ENCODE peak calls at places on chromosome 11, in six cellular contexts. G, L, X, K, D and M are unnamed samples.
A peak's percentile ranks its signal among the peaks of the same experiment; 100 is the strongest.

GRCh38 chr11:14378171-14378570 is 19.2 kb upstream of the RRAS2 start:
- DNase-seq in D (no peak), X (no peak), K (no peak), L (no peak), G (no peak), M (no peak)

GRCh38 chr11:121113611-121114010 is 12.6 kb downstream of the TECTA start:
- DNase-seq in G (no peak), K (no peak), X (no peak), D (no peak), L (no peak), M (no peak)

GRCh38 chr11:35305670-35306382 is 113.5 kb downstream of the SLC1A2 start:
- DNase-seq in X (peak; percentile 55), G (peak; percentile 38), K (no peak), D (peak; percentile 17), L (no peak), M (no peak)

GRCh38 chr11:115736146-115736545 is 231.9 kb upstream of the CADM1 start:
- DNase-seq in D (no peak), K (no peak), L (no peak), G (no peak), X (no peak), M (no peak)

GRCh38 chr11:78156081-78156844 is 16.8 kb upstream of the ALG8 start:
- DNase-seq in X (no peak), G (no peak), K (no peak), D (no peak), L (no peak), M (no peak)

GRCh38 chr11:128336203-128336602 is 251.2 kb downstream of the ETS1 start:
- DNase-seq in K (no peak), G (peak; percentile 69), X (no peak), D (peak; percentile 38), L (no peak), M (no peak)

GRCh38 chr11:115164774-115165173 is 339.4 kb downstream of the CADM1 start:
- DNase-seq in D (peak; percentile 25), X (no peak), K (no peak), L (no peak), G (no peak), M (no peak)

GRCh38 chr11:88318017-88318416 is 19.5 kb downstream of the CTSC start:
- DNase-seq in K (no peak), X (no peak), L (no peak), G (no peak), D (no peak), M (no peak)

GRCh38 chr11:17779861-17780594 is 45.4 kb downstream of the KCNC1 start:
- DNase-seq in X (no peak), K (peak; percentile 67), D (no peak), L (no peak), G (no peak), M (no peak)

GRCh38 chr11:66981976-66982578 is 7.0 kb downstream of the C11orf86 start:
- DNase-seq in X (peak; percentile 80), K (peak; percentile 81), G (peak; percentile 92), D (peak; percentile 62), L (peak; percentile 78), M (peak; percentile 76)

GRCh38 chr11:32772731-32773130 is 21.7 kb downstream of the CCDC73 start:
- DNase-seq in X (peak; percentile 15), K (no peak), G (no peak), D (no peak), L (no peak), M (no peak)

GRCh38 chr11:121904148-121904547 is 211.9 kb downstream of the BLID start:
- DNase-seq in X (no peak), L (no peak), G (no peak), D (no peak), K (no peak), M (no peak)

GRCh38 chr11:34924714-34925113 is 8.3 kb downstream of the PDHX start:
- DNase-seq in L (no peak), G (no peak), X (no peak), K (no peak), D (no peak), M (no peak)

GRCh38 chr11:62182147-62182869 is 7.7 kb upstream of the SCGB1D1 start:
- DNase-seq in K (no peak), L (no peak), D (no peak), X (no peak), G (no peak), M (no peak)

GRCh38 chr11:9573054-9573774 is at the start of gene WEE1:
- DNase-seq in G (peak; percentile 97), D (peak; percentile 99), K (peak; percentile 99), L (peak; percentile 99), X (peak; percentile 99), M (peak; percentile 93)

GRCh38 chr11:9575531-9576240 is 2.2 kb downstream of the WEE1 start:
- DNase-seq in L (no peak), X (no peak), D (no peak), G (no peak), K (no peak), M (no peak)

GRCh38 chr11:9574556-9574805 is 1.0 kb downstream of the WEE1 start:
- DNase-seq in X (peak; percentile 64), L (peak; percentile 72), K (no peak), D (peak; percentile 69), G (no peak), M (no peak)

GRCh38 chr11:9574806-9575530 is 1.5 kb downstream of the WEE1 start:
- DNase-seq in X (peak; percentile 66), G (peak; percentile 83), D (peak; percentile 79), L (no peak), K (peak; percentile 86), M (no peak)

GRCh38 chr11:9573775-9574555 is 495 bp downstream of the WEE1 start:
- DNase-seq in G (no peak), X (peak; percentile 63), D (no peak), L (peak; percentile 76), K (peak; percentile 85), M (peak; percentile 47)
- TF ChIP-seq CTCF in G (no peak), X (no peak), D (peak; percentile 15), L (no peak), K (no peak), M (no peak)

DNA sequence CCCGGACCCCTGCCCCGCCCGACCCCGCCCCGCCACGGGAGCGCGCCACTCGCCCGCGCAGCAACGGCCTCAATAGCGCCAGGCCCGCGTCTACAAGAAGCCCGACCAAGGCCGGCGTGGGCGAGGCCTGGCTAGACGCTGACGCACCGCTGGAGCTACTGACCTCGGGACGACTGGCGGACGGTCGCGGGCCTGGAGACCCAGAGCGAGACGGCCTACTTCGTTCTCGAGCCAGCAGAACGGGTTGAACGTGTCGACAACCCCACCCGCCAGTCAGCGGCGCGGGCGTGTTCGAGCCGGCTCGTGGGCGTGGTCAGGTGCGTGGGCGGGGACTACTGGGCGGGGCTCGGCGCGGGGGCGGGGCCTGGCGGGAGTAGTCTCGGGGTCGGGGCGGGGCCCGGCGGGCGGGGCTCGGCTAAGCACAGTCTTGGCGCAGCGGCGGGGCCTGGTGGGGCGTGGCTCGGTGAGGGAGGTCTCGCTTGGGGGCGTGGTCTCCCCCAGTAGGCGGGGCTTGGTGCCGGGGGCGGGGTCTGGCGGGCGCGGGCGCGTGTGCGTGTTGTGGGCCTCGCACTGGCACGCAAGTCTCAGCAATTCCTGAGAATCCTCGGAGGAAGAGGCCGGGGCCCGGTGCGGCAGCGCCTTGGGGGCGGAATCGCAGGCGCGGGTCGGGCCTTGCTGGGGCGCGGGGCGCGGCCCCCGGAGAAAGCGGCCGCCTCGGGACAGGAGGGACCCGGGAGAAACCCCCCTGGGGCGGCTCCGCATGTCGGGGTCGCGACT is at the start of gene RNH1:
- DNase-seq in G (peak; percentile 94), X (peak; percentile 91), K (peak; percentile 100), D (peak; percentile 99), L (peak; percentile 100), M (peak; percentile 99)
- TF ChIP-seq CTCF in G (no peak), X (no peak), K (no peak), D (no peak), L (no peak), M (no peak)

GRCh38 chr11:132301465-132301864 is 931.0 kb downstream of the NTM start:
- DNase-seq in X (no peak), K (no peak), G (no peak), D (no peak), L (no peak), M (no peak)

GRCh38 chr11:132296946-132297610 is 926.7 kb downstream of the NTM start:
- DNase-seq in K (no peak), G (no peak), L (no peak), X (no peak), D (no peak), M (no peak)

GRCh38 chr11:132301900-132302299 is 931.5 kb downstream of the NTM start:
- DNase-seq in D (no peak), X (no peak), K (no peak), G (no peak), L (no peak), M (no peak)

DNA sequence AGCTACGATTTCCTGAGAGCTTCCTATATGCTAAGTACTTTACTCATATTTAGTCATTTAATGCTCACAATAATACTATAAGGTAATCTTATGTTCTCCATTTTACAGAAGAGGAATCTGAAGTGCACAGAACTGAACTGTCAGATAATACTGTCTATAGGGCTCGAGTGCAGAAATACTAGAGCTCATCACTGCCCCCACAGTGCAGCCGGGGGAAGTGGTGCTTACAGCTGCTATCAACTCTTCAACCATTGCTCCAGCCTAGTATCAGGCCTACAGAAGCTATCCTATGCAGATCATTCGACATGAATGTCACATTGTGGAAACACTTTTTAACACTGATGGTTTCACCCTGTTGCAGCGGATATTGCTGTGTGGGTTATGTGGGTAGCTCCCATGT is 929.9 kb downstream of the NTM start:
- DNase-seq in L (no peak), X (peak; percentile 21), G (peak; percentile 22), D (no peak), K (no peak), M (no peak)
- TF ChIP-seq CTCF in L (no peak), X (peak; percentile 75), G (peak; percentile 74), D (no peak), K (no peak), M (no peak)

DNA sequence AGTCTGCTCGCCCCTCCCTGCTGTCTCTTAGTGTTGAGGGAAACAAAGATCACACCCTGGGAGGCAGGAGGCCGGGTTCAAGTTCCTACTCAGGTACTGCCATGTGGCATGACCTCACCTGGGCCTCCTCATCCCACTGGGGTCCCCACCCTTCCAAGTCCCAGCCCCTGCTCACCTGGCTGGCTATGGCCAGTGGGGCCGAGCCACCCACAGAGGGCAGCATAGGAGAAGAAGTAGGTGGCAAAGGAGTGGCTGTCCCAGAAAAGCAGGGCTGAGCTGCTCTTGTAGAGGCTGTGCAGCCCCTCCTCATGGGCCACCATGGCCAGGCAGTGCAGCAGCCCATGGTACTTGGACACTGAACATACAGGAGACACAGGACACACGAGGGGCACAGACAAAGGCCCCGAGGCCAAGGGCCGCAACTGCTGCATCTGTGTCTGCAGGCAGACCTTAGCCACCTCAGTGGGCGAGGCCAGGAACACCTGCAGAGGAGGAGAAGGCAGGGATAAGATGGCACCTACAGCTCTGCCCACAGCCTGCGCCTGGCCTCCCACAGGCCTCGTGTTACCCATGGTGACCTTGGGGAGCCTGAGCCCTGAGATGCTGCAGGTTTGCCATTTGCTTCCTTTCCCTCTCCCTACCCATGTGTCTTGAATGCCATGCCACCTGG is 50.6 kb upstream of the MPEG1 start:
- DNase-seq in L (no peak), G (no peak), X (peak; percentile 35), D (no peak), K (no peak), M (peak; percentile 65)
- TF ChIP-seq CTCF in L (peak; percentile 17), G (no peak), X (peak; percentile 40), D (no peak), K (no peak), M (peak; percentile 85)